ENCODE peak calls at places on chromosome 6, in eight cellular contexts. G is anterior cingulate cortex; V is NAMALWA; B is HS-5; N is cerebellum; K is OCI-M1; R is GM03348; X is activated CD4-positive, alpha-beta T cell treated with anti-CD3 and anti-CD28 coated beads, Interleukin-2, amount 50 U/mL, for 4 hours. S is an unnamed sample.

GRCh38 chr6:53437557-53438202 is 88.9 kb upstream of the ELOVL5 start:
- DNase-seq in G (peak; percentile 1), V (peak; percentile 64), B (peak; percentile 37), N (peak; percentile 24), K (peak; percentile 92), R (peak; percentile 30), X (no peak), S (peak; percentile 89)

GRCh38 chr6:37511910-37512399 is 12.3 kb upstream of the CCDC167 start:
- DNase-seq in G (no peak), V (no peak), B (no peak), N (no peak), K (no peak), R (no peak), X (no peak), S (no peak)

GRCh38 chr6:52557389-52558265 is 19.2 kb downstream of the TRAM2 start:
- DNase-seq in G (no peak), V (no peak), B (no peak), N (no peak), K (no peak), R (no peak), X (no peak), S (no peak)

GRCh38 chr6:43630980-43631619 is 2.0 kb upstream of the GTPBP2 start:
- DNase-seq in G (no peak), V (peak; percentile 31), B (no peak), N (peak; percentile 25), K (peak; percentile 99), R (no peak), X (no peak), S (no peak)

GRCh38 chr6:31834704-31835375 is 7.3 kb downstream of the HSPA1B start:
- DNase-seq in G (peak; percentile 80), V (no peak), B (peak; percentile 69), N (peak; percentile 75), K (peak; percentile 96), R (peak; percentile 75), X (peak; percentile 75), S (peak; percentile 91)

GRCh38 chr6:69867075-69867911 is 937 bp downstream of the COL19A1 start:
- DNase-seq in G (peak; percentile 55), V (peak; percentile 84), B (no peak), N (peak; percentile 51), K (peak; percentile 66), R (peak; percentile 58), X (peak; percentile 48), S (no peak)

GRCh38 chr6:143569035-143569434 is 57.5 kb upstream of the FUCA2 start:
- DNase-seq in G (no peak), V (no peak), B (no peak), N (no peak), K (peak; percentile 18), R (peak; percentile 67), X (no peak), S (no peak)

GRCh38 chr6:113651120-113651519 is 206.0 kb upstream of the MARCKS start:
- DNase-seq in G (peak; percentile 46), V (no peak), B (no peak), N (no peak), K (no peak), R (no peak), X (no peak), S (peak; percentile 85)

GRCh38 chr6:16205377-16206144 is 32.8 kb upstream of the GMPR start:
- DNase-seq in G (no peak), V (peak; percentile 99), B (peak; percentile 68), N (no peak), K (no peak), R (peak; percentile 84), X (no peak), S (no peak)

GRCh38 chr6:170289108-170289931 is 1.6 kb downstream of the DLL1 start:
- DNase-seq in G (no peak), V (no peak), B (no peak), N (no peak), K (no peak), R (no peak), X (no peak), S (no peak)

GRCh38 chr6:159261983-159262382 is 92.8 kb downstream of the FNDC1 start:
- DNase-seq in G (no peak), V (no peak), B (no peak), N (no peak), K (no peak), R (no peak), X (no peak), S (no peak)

GRCh38 chr6:148200302-148200701 is 142.3 kb upstream of the SASH1 start:
- DNase-seq in G (peak; percentile 8), V (no peak), B (no peak), N (no peak), K (no peak), R (no peak), X (no peak), S (peak; percentile 63)

GRCh38 chr6:98842489-98843180 is 8.3 kb downstream of the POU3F2 start:
- DNase-seq in G (no peak), V (no peak), B (no peak), N (no peak), K (no peak), R (no peak), X (no peak), S (peak; percentile 21)

GRCh38 chr6:5325173-5325572 is 63.9 kb downstream of the FARS2 start:
- DNase-seq in G (peak; percentile 49), V (no peak), B (no peak), N (no peak), K (no peak), R (no peak), X (no peak), S (peak; percentile 84)

GRCh38 chr6:157317129-157317814 is 6.0 kb downstream of the TMEM242 start:
- DNase-seq in G (no peak), V (no peak), B (peak; percentile 90), N (peak; percentile 78), K (no peak), R (peak; percentile 87), X (no peak), S (peak; percentile 79)

GRCh38 chr6:39876826-39877225 is 57.4 kb downstream of the MOCS1 start:
- DNase-seq in G (no peak), V (no peak), B (no peak), N (peak; percentile 26), K (no peak), R (no peak), X (no peak), S (no peak)

GRCh38 chr6:113578691-113579090 is 278.5 kb upstream of the MARCKS start:
- DNase-seq in G (no peak), V (no peak), B (no peak), N (no peak), K (no peak), R (no peak), X (no peak), S (no peak)

GRCh38 chr6:14089224-14089623 is 28.3 kb upstream of the CD83 start:
- DNase-seq in G (no peak), V (no peak), B (no peak), N (no peak), K (no peak), R (no peak), X (no peak), S (no peak)

GRCh38 chr6:144284753-144285547 is at the start of gene UTRN:
- DNase-seq in G (peak; percentile 62), V (no peak), B (peak; percentile 62), N (peak; percentile 26), K (peak; percentile 84), R (peak; percentile 87), X (peak; percentile 14), S (no peak)

GRCh38 chr6:3265671-3266070 is 6.9 kb downstream of the PSMG4 start:
- DNase-seq in G (no peak), V (no peak), B (no peak), N (no peak), K (no peak), R (no peak), X (no peak), S (no peak)

GRCh38 chr6:155485756-155486155 is 30.1 kb upstream of the NOX3 start:
- DNase-seq in G (no peak), V (no peak), B (no peak), N (no peak), K (no peak), R (no peak), X (no peak), S (no peak)

GRCh38 chr6:47247227-47247797 is 62.4 kb downstream of the TNFRSF21 start:
- DNase-seq in G (no peak), V (peak; percentile 92), B (no peak), N (no peak), K (peak; percentile 72), R (peak; percentile 17), X (no peak), S (peak; percentile 73)

GRCh38 chr6:37177083-37177949 is 7.4 kb downstream of the PIM1 start:
- DNase-seq in G (no peak), V (peak; percentile 45), B (no peak), N (no peak), K (peak; percentile 97), R (no peak), X (no peak), S (peak; percentile 48)

GRCh38 chr6:100119261-100119660 is 125.2 kb upstream of the MCHR2 start:
- DNase-seq in G (no peak), V (no peak), B (no peak), N (no peak), K (no peak), R (no peak), X (no peak), S (no peak)

GRCh38 chr6:159445351-159445750 is 247.7 kb downstream of the SOD2 start:
- DNase-seq in G (no peak), V (no peak), B (no peak), N (no peak), K (no peak), R (no peak), X (no peak), S (no peak)

GRCh38 chr6:88380618-88381288 is 214.6 kb upstream of the CNR1 start:
- DNase-seq in G (peak; percentile 5), V (no peak), B (no peak), N (no peak), K (no peak), R (no peak), X (no peak), S (no peak)

GRCh38 chr6:55886185-55886836 is 10.9 kb upstream of the BMP5 start:
- DNase-seq in G (no peak), V (peak; percentile 17), B (no peak), N (no peak), K (peak; percentile 60), R (peak; percentile 5), X (no peak), S (peak; percentile 39)

S was measured in pons.